ENCODE peak calls at places on chromosomes 13 and 19, in eight cellular contexts. G, R, C, F, Z, D, P and E are unnamed samples.

GRCh38 chr13:64937302-64937701 is 2292.8 kb downstream of the PCDH9 start:
- DNase-seq in F (no peak), P (no peak), R (no peak), D (no peak), Z (no peak), C (no peak), G (no peak), E (no peak)

GRCh38 chr13:52701728-52702480 is 37.7 kb downstream of the CNMD start:
- DNase-seq in C (no peak), G (no peak), R (no peak), D (no peak), F (no peak), Z (no peak), P (no peak), E (no peak)

GRCh38 chr13:36837354-36838092 is 18.5 kb downstream of the RFXAP start:
- DNase-seq in G (no peak), R (no peak), C (no peak), Z (no peak), D (no peak), F (no peak), P (no peak), E (no peak)

GRCh38 chr19:12774588-12775555 is at the start of gene HOOK2:
- DNase-seq in R (no peak), D (peak; percentile 41), P (no peak), C (no peak), G (peak; percentile 33), F (no peak), Z (peak; percentile 94), E (peak; percentile 41)

GRCh38 chr13:48159436-48160225 is 64.7 kb upstream of the MED4 start:
- DNase-seq in F (no peak), R (peak; percentile 53), Z (no peak), G (no peak), D (no peak), C (no peak), P (no peak), E (no peak)

GRCh38 chr19:46718157-46718933 is 1.4 kb upstream of the PRKD2 start:
- DNase-seq in D (peak; percentile 69), G (peak; percentile 37), F (peak; percentile 70), C (no peak), R (no peak), P (no peak), Z (peak; percentile 39), E (peak; percentile 76)

GRCh38 chr13:85603735-85604134 is 195.5 kb downstream of the SLITRK6 start:
- DNase-seq in F (no peak), D (no peak), Z (no peak), G (no peak), R (no peak), C (no peak), P (no peak), E (no peak)

GRCh38 chr13:52348983-52349780 is 56.8 kb downstream of the THSD1 start:
- DNase-seq in R (peak; percentile 92), G (no peak), D (no peak), P (peak; percentile 72), F (no peak), Z (no peak), C (no peak), E (no peak)

GRCh38 chr13:25171517-25172302 is at the start of gene AMER2:
- DNase-seq in G (no peak), C (no peak), D (no peak), Z (peak; percentile 28), R (peak; percentile 11), F (no peak), P (no peak), E (no peak)

GRCh38 chr19:19366691-19367396 is 38.6 kb upstream of the GATAD2A start:
- DNase-seq in C (no peak), D (peak; percentile 57), G (peak; percentile 46), F (peak; percentile 66), Z (peak; percentile 85), P (peak; percentile 40), R (peak; percentile 69), E (peak; percentile 61)

GRCh38 chr13:56752630-56753029 is 388.1 kb upstream of the PRR20A start:
- DNase-seq in R (no peak), G (no peak), C (no peak), D (no peak), P (no peak), F (no peak), Z (no peak), E (no peak)

GRCh38 chr13:36888645-36889044 is 31.4 kb downstream of the SMAD9 start:
- DNase-seq in F (no peak), G (no peak), D (no peak), Z (no peak), C (no peak), P (no peak), R (peak; percentile 5), E (no peak)

GRCh38 chr13:85163063-85163462 is 636.2 kb downstream of the SLITRK6 start:
- DNase-seq in D (no peak), Z (no peak), R (no peak), G (no peak), F (no peak), C (no peak), P (no peak), E (no peak)

GRCh38 chr19:32674153-32674958 is 624 bp downstream of the ANKRD27 start:
- DNase-seq in G (no peak), Z (no peak), F (no peak), D (peak; percentile 32), P (no peak), C (no peak), R (no peak), E (no peak)

GRCh38 chr13:27233964-27234363 is 17.4 kb upstream of the RPL21 start:
- DNase-seq in F (no peak), C (no peak), R (no peak), Z (no peak), P (no peak), G (no peak), D (no peak), E (no peak)

GRCh38 chr19:9251236-9251635 is 506 bp downstream of the OR7E24 start:
- DNase-seq in C (no peak), G (no peak), P (no peak), F (no peak), Z (no peak), D (no peak), R (no peak), E (no peak)

GRCh38 chr13:32837973-32838940 is 178.0 kb upstream of the KL start:
- DNase-seq in D (no peak), R (no peak), P (no peak), C (no peak), G (no peak), F (no peak), Z (no peak), E (no peak)

GRCh38 chr13:48188129-48188528 is 44.9 kb upstream of the ITM2B start:
- DNase-seq in D (no peak), F (no peak), P (no peak), Z (no peak), C (no peak), R (no peak), G (no peak), E (no peak)

GRCh38 chr13:98144501-98145350 is 1.8 kb downstream of the FARP1 start:
- DNase-seq in P (peak; percentile 72), F (no peak), Z (peak; percentile 52), G (no peak), C (no peak), D (no peak), R (peak; percentile 62), E (no peak)

GRCh38 chr13:97308735-97309429 is 86.7 kb downstream of the MBNL2 start:
- DNase-seq in D (no peak), Z (no peak), R (peak; percentile 42), C (no peak), F (no peak), P (peak; percentile 55), G (no peak), E (no peak)

GRCh38 chr13:27360562-27360961 is 63.9 kb upstream of the GTF3A start:
- DNase-seq in D (no peak), P (peak; percentile 35), Z (no peak), C (no peak), G (no peak), R (no peak), F (no peak), E (no peak)

GRCh38 chr13:113267642-113268405 is 29.2 kb upstream of the LAMP1 start:
- DNase-seq in G (no peak), F (no peak), P (no peak), C (no peak), D (no peak), R (no peak), Z (no peak), E (no peak)

GRCh38 chr19:7917292-7918061 is 2.7 kb upstream of the SNAPC2 start:
- DNase-seq in P (peak; percentile 32), C (no peak), G (no peak), R (peak; percentile 48), Z (peak; percentile 77), D (peak; percentile 39), F (peak; percentile 78), E (peak; percentile 48)

GRCh38 chr13:78239681-78240080 is 321.1 kb upstream of the EDNRB start:
- DNase-seq in D (no peak), R (peak; percentile 23), P (no peak), Z (no peak), F (no peak), C (no peak), G (no peak), E (no peak)

GRCh38 chr19:18437481-18438330 is at the start of gene ISYNA1:
- DNase-seq in P (no peak), G (no peak), Z (peak; percentile 74), R (peak; percentile 58), D (peak; percentile 60), C (no peak), F (no peak), E (peak; percentile 57)

GRCh38 chr19:11160119-11160768 is 4.7 kb upstream of the SPC24 start:
- DNase-seq in R (peak; percentile 47), G (no peak), F (no peak), D (no peak), Z (no peak), P (no peak), C (no peak), E (no peak)

GRCh38 chr13:75645141-75645540 is 9.0 kb downstream of the LMO7 start:
- DNase-seq in P (no peak), Z (no peak), G (no peak), F (no peak), D (no peak), R (no peak), C (no peak), E (no peak)

GRCh38 chr19:28744014-28744413 is 468.9 kb downstream of the UQCRFS1 start:
- DNase-seq in D (no peak), R (no peak), Z (no peak), F (no peak), G (no peak), C (no peak), P (no peak), E (no peak)

GRCh38 chr19:3771033-3771905 is 759 bp downstream of the RAX2 start:
- DNase-seq in C (no peak), Z (no peak), P (no peak), R (no peak), F (no peak), G (no peak), D (no peak), E (no peak)